ENCODE peak calls at places on chromosome 9, in five cellular contexts. Q is sigmoid colon, F is upper lobe of right lung, R is MM.1S, I is left ventricle myocardium inferior. C is an unnamed sample.

GRCh38 chr9:92968081-92968480 is 20.8 kb downstream of the FGD3 start:
- DNase-seq in R (no peak), Q (no peak), F (peak; percentile 17), I (no peak), C (no peak)

GRCh38 chr9:82024931-82025330 is 36.4 kb downstream of the SPATA31D1 start:
- DNase-seq in R (no peak), Q (no peak), F (no peak), I (no peak), C (no peak)

GRCh38 chr9:30078195-30078594 is 2306.2 kb upstream of the ACO1 start:
- DNase-seq in R (peak; percentile 77), F (no peak), Q (no peak), I (no peak), C (no peak)

GRCh38 chr9:83596899-83597504 is 25.9 kb upstream of the IDNK start:
- DNase-seq in F (no peak), I (no peak), Q (no peak), R (peak; percentile 31), C (peak; percentile 16)

GRCh38 chr9:92655366-92655765 is 14.6 kb downstream of the IPPK start:
- DNase-seq in Q (no peak), R (no peak), I (no peak), F (no peak), C (no peak)

GRCh38 chr9:82334286-82334685 is 345.7 kb downstream of the SPATA31D1 start:
- DNase-seq in I (no peak), F (no peak), Q (no peak), R (no peak), C (peak; percentile 48)

GRCh38 chr9:112885324-112885723 is 5.4 kb downstream of the SLC46A2 start:
- DNase-seq in R (no peak), I (no peak), Q (no peak), F (no peak), C (no peak)

GRCh38 chr9:115152281-115152680 is 34.3 kb upstream of the TNC start:
- DNase-seq in R (no peak), F (no peak), I (no peak), Q (no peak), C (no peak)

GRCh38 chr9:95772320-95773060 is 103.0 kb upstream of the ERCC6L2 start:
- DNase-seq in F (no peak), Q (peak; percentile 93), I (no peak), R (no peak), C (no peak)

GRCh38 chr9:117073539-117074336 is 341.1 kb downstream of the ASTN2 start:
- DNase-seq in R (peak; percentile 59), F (no peak), I (no peak), Q (no peak), C (peak; percentile 57)

GRCh38 chr9:100472268-100472667 is 681 bp upstream of the TMEFF1 start:
- DNase-seq in R (no peak), F (no peak), Q (no peak), I (no peak), C (no peak)

GRCh38 chr9:70049672-70050271 is 6.1 kb downstream of the MAMDC2 start:
- DNase-seq in I (peak; percentile 83), R (no peak), Q (peak; percentile 98), F (no peak), C (no peak)

GRCh38 chr9:127828262-127829031 is 25.8 kb downstream of the FPGS start:
- DNase-seq in F (peak; percentile 87), R (no peak), I (peak; percentile 93), Q (peak; percentile 95), C (peak; percentile 31)

GRCh38 chr9:116501871-116502270 is 185.2 kb upstream of the TRIM32 start:
- DNase-seq in R (no peak), F (no peak), Q (no peak), I (no peak), C (peak; percentile 89)

GRCh38 chr9:7336356-7337075 is 463.1 kb downstream of the DMAC1 start:
- DNase-seq in I (no peak), Q (no peak), F (no peak), R (no peak), C (no peak)

GRCh38 chr9:129026442-129027223 is 1.5 kb downstream of the SH3GLB2 start:
- DNase-seq in Q (no peak), I (no peak), R (peak; percentile 80), F (no peak), C (no peak)

GRCh38 chr9:133424187-133424586 is 2.0 kb downstream of the ADAMTS13 start:
- DNase-seq in F (no peak), I (no peak), Q (no peak), R (no peak), C (no peak)

GRCh38 chr9:134171316-134172197 is 7.2 kb upstream of the RNU6ATAC start:
- DNase-seq in R (no peak), F (peak; percentile 69), Q (peak; percentile 84), I (no peak), C (peak; percentile 14)

GRCh38 chr9:138103824-138104206 is 226.2 kb downstream of the CACNA1B start:
- DNase-seq in R (no peak), Q (peak; percentile 57), F (peak; percentile 60), I (no peak), C (no peak)

GRCh38 chr9:76401176-76401575 is 7.0 kb upstream of the RFK start:
- DNase-seq in Q (no peak), I (no peak), R (no peak), F (no peak), C (no peak)

GRCh38 chr9:133975511-133975910 is 16.6 kb downstream of the VAV2 start:
- DNase-seq in Q (peak; percentile 18), R (no peak), I (peak; percentile 4), F (no peak), C (no peak)

GRCh38 chr9:16626577-16627130 is 243.8 kb downstream of the BNC2 start:
- DNase-seq in I (no peak), F (no peak), R (no peak), Q (peak; percentile 76), C (peak; percentile 54)

GRCh38 chr9:129863059-129863690 is 27.9 kb downstream of the USP20 start:
- DNase-seq in Q (no peak), R (no peak), I (no peak), F (no peak), C (peak; percentile 53)

GRCh38 chr9:114085404-114085803 is 7.3 kb upstream of the AMBP start:
- DNase-seq in R (no peak), Q (peak; percentile 48), F (no peak), I (no peak), C (no peak)

GRCh38 chr9:270657-271237 is 56.1 kb downstream of the DOCK8 start:
- DNase-seq in F (no peak), I (no peak), R (no peak), Q (no peak), C (no peak)

GRCh38 chr9:123727332-123727731 is 202.6 kb downstream of the DENND1A start:
- DNase-seq in R (no peak), F (no peak), I (no peak), Q (no peak), C (peak; percentile 11)

GRCh38 chr9:75754090-75754489 is 136.4 kb upstream of the PCSK5 start:
- DNase-seq in I (peak; percentile 72), F (no peak), R (no peak), Q (no peak), C (no peak)

GRCh38 chr9:91589101-91589553 is 165.5 kb upstream of the NFIL3 start:
- DNase-seq in R (no peak), I (peak; percentile 35), F (no peak), Q (peak; percentile 74), C (peak; percentile 36)

GRCh38 chr9:24436761-24437160 is 108.9 kb downstream of the IZUMO3 start:
- DNase-seq in F (no peak), R (no peak), I (no peak), Q (no peak), C (no peak)

GRCh38 chr9:124140941-124141568 is 116.7 kb upstream of the NEK6 start:
- DNase-seq in I (no peak), Q (no peak), F (no peak), R (no peak), C (no peak)

GRCh38 chr9:131492070-131492469 is 10.6 kb upstream of the POMT1 start:
- DNase-seq in F (no peak), I (no peak), Q (no peak), R (no peak), C (no peak)

GRCh38 chr9:131496844-131497425 is 5.8 kb upstream of the POMT1 start:
- DNase-seq in Q (no peak), R (no peak), I (no peak), F (no peak), C (no peak)

GRCh38 chr9:131491001-131491710 is 11.6 kb upstream of the POMT1 start:
- DNase-seq in I (no peak), F (no peak), R (no peak), Q (no peak), C (no peak)

GRCh38 chr9:131495726-131496292 is 6.9 kb upstream of the POMT1 start:
- DNase-seq in I (no peak), R (no peak), F (no peak), Q (no peak), C (no peak)

GRCh38 chr9:131494296-131494870 is 8.3 kb upstream of the POMT1 start:
- DNase-seq in R (no peak), Q (no peak), I (no peak), F (no peak), C (no peak)
- H3K36me3 ChIP-seq in R (peaks cover 16% of the 10 kb centered on the region), Q (peaks cover 90% of the 10 kb centered on the region), I (peaks cover 100% of the 10 kb centered on the region), F (peaks cover 96% of the 10 kb centered on the region), C (peaks cover 54% of the 10 kb centered on the region)

GRCh38 chr9:77418226-77418625 is 229.9 kb downstream of the GNA14 start:
- DNase-seq in F (no peak), I (no peak), R (no peak), Q (no peak), C (no peak)
- H3K4me3 ChIP-seq in F (no peak overlapping the region), I (no peak overlapping the region), R (no peak overlapping the region), Q (no peak overlapping the region), C (no peak overlapping the region)

GRCh38 chr9:136107953-136108647 is 10.6 kb downstream of the TMEM250 start:
- DNase-seq in R (no peak), F (no peak), Q (no peak), I (no peak), C (peak; percentile 92)

GRCh38 chr9:136111190-136111589 is 7.5 kb downstream of the TMEM250 start:
- DNase-seq in R (no peak), F (no peak), Q (no peak), I (no peak), C (no peak)

GRCh38 chr9:136108648-136109266 is 9.9 kb downstream of the TMEM250 start:
- DNase-seq in F (no peak), I (no peak), R (no peak), Q (no peak), C (no peak)

GRCh38 chr9:136110082-136111061 is 8.3 kb downstream of the TMEM250 start:
- DNase-seq in Q (no peak), F (no peak), R (no peak), I (no peak), C (no peak)

GRCh38 chr9:136109351-136110081 is 9.2 kb downstream of the TMEM250 start:
- DNase-seq in R (peak; percentile 95), F (peak; percentile 96), Q (peak; percentile 97), I (peak; percentile 92), C (peak; percentile 84)
- TF ChIP-seq CTCF in R (no peak), F (peak; percentile 20), Q (no peak), I (no peak), C (no peak)

GRCh38 chr9:87640385-87640795 is 85.5 kb upstream of the CTSL start:
- DNase-seq in F (no peak), I (no peak), Q (no peak), R (no peak), C (no peak)
- H3K36me3 ChIP-seq in F (peaks cover 42% of the 10 kb centered on the region), I (no peaks in the 10 kb centered on the region), Q (no peaks in the 10 kb centered on the region), R (no peaks in the 10 kb centered on the region), C (no peaks in the 10 kb centered on the region)

GRCh38 chr9:98943682-98944129 is at the start of gene COL15A1:
- DNase-seq in I (peak; percentile 49), R (no peak), F (no peak), Q (peak; percentile 76), C (no peak)
- H3K4me3 ChIP-seq in I (peak within 1 kb of the TSS; percentile 87), R (no peak within 1 kb of the TSS), F (peak within 1 kb of the TSS; percentile 51), Q (peak within 1 kb of the TSS; percentile 72), C (no peak within 1 kb of the TSS)

GRCh38 chr9:96867282-96867814 is 13.0 kb upstream of the ZNF782 start:
- DNase-seq in R (no peak), I (no peak), Q (no peak), F (no peak), C (no peak)
- TF ChIP-seq CTCF in R (no peak), I (no peak), Q (no peak), F (no peak), C (no peak)

C was measured in bronchial epithelial cell.